ENCODE peak calls at places on chromosome 6, in ten cellular contexts. L is AG08395, A is fibroblast of pulmonary artery, J is T follicular helper cell, N is T1000, G is astrocyte of the spinal cord, Q is amniotic stem cell, F is kidney glomerular epithelial cell, K is RWPE1, U is H7. C is an unnamed sample.
A peak's percentile ranks its signal among the peaks of the same experiment; 100 is the strongest.

GRCh38 chr6:80022803-80023202 is 18.4 kb downstream of the TTK start:
- DNase-seq in N (no peak), G (peak; percentile 84), U (no peak), K (no peak), A (peak; percentile 82), L (peak; percentile 20), Q (no peak), F (no peak), J (no peak), C (no peak)

GRCh38 chr6:4258733-4259132 is 123.4 kb upstream of the ECI2 start:
- DNase-seq in N (no peak), F (no peak), A (no peak), L (no peak), Q (no peak), K (no peak), J (no peak), G (no peak), U (no peak), C (no peak)

GRCh38 chr6:40819182-40819834 is 219.7 kb downstream of the UNC5CL start:
- DNase-seq in U (no peak), N (no peak), G (no peak), J (no peak), Q (no peak), K (no peak), F (no peak), A (no peak), L (no peak), C (no peak)

GRCh38 chr6:68709882-68710281 is 74.8 kb downstream of the ADGRB3 start:
- DNase-seq in L (no peak), G (no peak), K (no peak), J (no peak), U (no peak), F (no peak), Q (no peak), A (no peak), N (no peak), C (no peak)

GRCh38 chr6:41537359-41537758 is 8.8 kb upstream of the FOXP4 start:
- DNase-seq in J (no peak), Q (no peak), U (no peak), K (no peak), G (no peak), A (no peak), L (no peak), F (no peak), N (no peak), C (no peak)

GRCh38 chr6:28985396-28986164 is 19.5 kb downstream of the ZNF311 start:
- DNase-seq in K (peak; percentile 95), Q (peak; percentile 87), U (peak; percentile 89), J (no peak), N (peak; percentile 87), L (peak; percentile 94), A (peak; percentile 99), F (peak; percentile 98), G (peak; percentile 97), C (peak; percentile 94)

GRCh38 chr6:72864236-72864635 is 242.4 kb downstream of the KCNQ5 start:
- DNase-seq in G (no peak), U (no peak), K (no peak), N (no peak), L (no peak), J (no peak), A (no peak), F (no peak), Q (no peak), C (no peak)

GRCh38 chr6:7230327-7230691 is 82.7 kb downstream of the SSR1 start:
- DNase-seq in A (no peak), U (no peak), F (no peak), L (no peak), J (no peak), G (no peak), K (no peak), N (no peak), Q (no peak), C (no peak)

GRCh38 chr6:130466052-130466743 is 100.4 kb downstream of the TMEM200A start:
- DNase-seq in A (no peak), G (peak; percentile 28), N (no peak), J (no peak), L (no peak), Q (no peak), F (no peak), U (no peak), K (no peak), C (no peak)

GRCh38 chr6:44805239-44805849 is 417.8 kb downstream of the CDC5L start:
- DNase-seq in K (no peak), L (peak; percentile 51), A (peak; percentile 28), Q (no peak), U (no peak), G (peak; percentile 49), J (no peak), F (peak; percentile 23), N (no peak), C (peak; percentile 64)

GRCh38 chr6:43763812-43764522 is 6.0 kb upstream of the VEGFA start:
- DNase-seq in G (no peak), J (no peak), U (peak; percentile 12), N (no peak), L (no peak), A (no peak), K (no peak), Q (no peak), F (no peak), C (no peak)

GRCh38 chr6:8392569-8392968 is 42.8 kb downstream of the SLC35B3 start:
- DNase-seq in J (no peak), L (no peak), N (no peak), K (no peak), F (no peak), A (no peak), U (no peak), G (no peak), Q (no peak), C (no peak)

GRCh38 chr6:21883528-21883927 is 290.0 kb downstream of the SOX4 start:
- DNase-seq in N (no peak), J (no peak), F (no peak), L (no peak), G (no peak), Q (no peak), A (no peak), U (no peak), K (no peak), C (no peak)

GRCh38 chr6:127403636-127404035 is 55.6 kb downstream of the KIAA0408 start:
- DNase-seq in K (no peak), N (no peak), L (no peak), J (no peak), F (no peak), G (no peak), U (no peak), A (no peak), Q (no peak), C (no peak)

GRCh38 chr6:146913842-146914562 is 290.2 kb upstream of the STXBP5 start:
- DNase-seq in N (peak; percentile 82), G (peak; percentile 99), A (peak; percentile 99), L (peak; percentile 90), U (peak; percentile 28), Q (peak; percentile 88), K (peak; percentile 76), J (no peak), F (peak; percentile 100), C (peak; percentile 89)

GRCh38 chr6:147530132-147531060 is 21.9 kb downstream of the SAMD5 start:
- DNase-seq in A (no peak), N (peak; percentile 9), L (no peak), K (no peak), F (no peak), U (no peak), Q (no peak), G (no peak), J (no peak), C (no peak)

GRCh38 chr6:148455225-148455624 is 112.6 kb downstream of the SASH1 start:
- DNase-seq in U (no peak), K (no peak), A (peak; percentile 72), L (no peak), J (no peak), G (peak; percentile 84), F (no peak), Q (no peak), N (no peak), C (no peak)

GRCh38 chr6:16427124-16427523 is 188.7 kb downstream of the GMPR start:
- DNase-seq in J (no peak), A (no peak), U (no peak), K (no peak), G (no peak), Q (no peak), F (no peak), L (no peak), N (no peak), C (no peak)

GRCh38 chr6:52284131-52284459 is 447 bp downstream of the MCM3 start:
- DNase-seq in J (no peak), Q (no peak), F (no peak), G (no peak), U (peak; percentile 72), A (no peak), L (no peak), N (no peak), K (peak; percentile 20), C (no peak)

GRCh38 chr6:84774174-84775158 is 10.1 kb upstream of the TBX18 start:
- DNase-seq in J (no peak), K (peak; percentile 71), U (peak; percentile 93), L (peak; percentile 71), Q (no peak), F (no peak), A (peak; percentile 79), N (no peak), G (peak; percentile 66), C (peak; percentile 90)

GRCh38 chr6:167547751-167548150 is 222.9 kb downstream of the TTLL2 start:
- DNase-seq in G (no peak), J (no peak), A (peak; percentile 51), Q (no peak), F (no peak), N (no peak), K (no peak), L (no peak), U (peak; percentile 8), C (no peak)

GRCh38 chr6:111470991-111471390 is 12.0 kb downstream of the REV3L start:
- DNase-seq in A (no peak), J (no peak), Q (no peak), N (no peak), G (no peak), F (no peak), L (no peak), U (no peak), K (no peak), C (no peak)

GRCh38 chr6:1063671-1064355 is 248.1 kb upstream of the FOXQ1 start:
- DNase-seq in N (no peak), G (peak; percentile 44), U (no peak), F (peak; percentile 62), J (no peak), A (no peak), K (peak; percentile 47), Q (no peak), L (peak; percentile 80), C (peak; percentile 79)

GRCh38 chr6:36283608-36284007 is 13.7 kb downstream of the PNPLA1 start:
- DNase-seq in J (no peak), Q (no peak), L (no peak), G (no peak), K (no peak), U (no peak), F (no peak), N (no peak), A (no peak), C (no peak)

GRCh38 chr6:43708857-43709653 is 21.5 kb upstream of the MRPS18A start:
- DNase-seq in J (no peak), N (no peak), Q (no peak), G (peak; percentile 46), U (no peak), A (peak; percentile 96), F (peak; percentile 17), K (peak; percentile 56), L (peak; percentile 80), C (peak; percentile 77)

GRCh38 chr6:35473849-35474128 is 5.6 kb downstream of the RPL10A start:
- DNase-seq in K (no peak), F (no peak), N (no peak), U (no peak), A (no peak), L (no peak), Q (no peak), J (no peak), G (no peak), C (no peak)

GRCh38 chr6:21538186-21538798 is 55.3 kb upstream of the SOX4 start:
- DNase-seq in N (no peak), K (no peak), A (no peak), G (peak; percentile 22), Q (no peak), J (no peak), F (peak; percentile 30), L (peak; percentile 47), U (no peak), C (peak; percentile 56)

C was measured in AG20443.